ENCODE peak calls at places on chromosomes 7 and 10, in four cellular contexts. R is H1, L is GM12878, X is K562. H is an unnamed sample.

GRCh38 chr10:108545921-108546320 is 1377.4 kb downstream of the XPNPEP1 start:
- DNase-seq in R (no peak), X (no peak), L (peak; percentile 17), H (no peak)

GRCh38 chr10:27687326-27687725 is 58.3 kb downstream of the MKX start:
- DNase-seq in X (no peak), L (no peak), R (no peak), H (no peak)

GRCh38 chr10:62769574-62770242 is 34.8 kb upstream of the ADO start:
- DNase-seq in X (peak; percentile 59), L (no peak), R (no peak), H (no peak)

GRCh38 chr7:50304911-50305621 is 550 bp downstream of the IKZF1 start:
- DNase-seq in R (no peak), L (no peak), X (peak; percentile 67), H (no peak)

GRCh38 chr10:26837139-26837538 is 23.6 kb downstream of the ABI1 start:
- DNase-seq in L (no peak), R (no peak), X (no peak), H (no peak)

GRCh38 chr7:82382276-82382675 is 61.3 kb downstream of the CACNA2D1 start:
- DNase-seq in X (no peak), R (no peak), L (no peak), H (no peak)

GRCh38 chr7:37342665-37343471 is 105.8 kb downstream of the ELMO1 start:
- DNase-seq in R (no peak), L (peak; percentile 69), X (peak; percentile 38), H (no peak)

GRCh38 chr10:130456616-130457015 is 320.4 kb downstream of the GLRX3 start:
- DNase-seq in X (no peak), L (no peak), R (peak; percentile 20), H (no peak)

GRCh38 chr10:8752146-8752843 is 697.8 kb downstream of the GATA3 start:
- DNase-seq in R (no peak), X (no peak), L (no peak), H (no peak)

GRCh38 chr10:122830273-122830964 is 15.2 kb downstream of the CUZD1 start:
- DNase-seq in L (no peak), X (no peak), R (no peak), H (no peak)

GRCh38 chr10:75400769-75401568 is 595 bp downstream of the ZNF503 start:
- DNase-seq in R (peak; percentile 70), X (no peak), L (no peak), H (no peak)

GRCh38 chr7:112068967-112069366 is 137.2 kb downstream of the DOCK4 start:
- DNase-seq in L (no peak), X (no peak), R (no peak), H (no peak)

GRCh38 chr10:103663802-103664201 is 170.3 kb downstream of the NEURL1 start:
- DNase-seq in L (no peak), R (no peak), X (no peak), H (no peak)

GRCh38 chr7:71019703-71020102 is 112.2 kb upstream of the GALNT17 start:
- DNase-seq in L (no peak), R (no peak), X (no peak), H (no peak)

GRCh38 chr7:158828343-158829020 is 827 bp downstream of the ESYT2 start:
- DNase-seq in X (peak; percentile 70), L (no peak), R (peak; percentile 78), H (no peak)

GRCh38 chr7:151694441-151694827 is 174.7 kb upstream of the RHEB start:
- DNase-seq in R (no peak), X (no peak), L (no peak), H (no peak)

GRCh38 chr10:76729804-76730203 is 907.8 kb downstream of the KCNMA1 start:
- DNase-seq in X (no peak), L (no peak), R (no peak), H (no peak)

GRCh38 chr10:104218751-104219150 is 13.4 kb downstream of the CFAP43 start:
- DNase-seq in L (no peak), X (no peak), R (no peak), H (no peak)

GRCh38 chr10:125117941-125118630 is 42.3 kb downstream of the CTBP2 start:
- DNase-seq in X (no peak), L (no peak), R (no peak), H (no peak)

GRCh38 chr10:48901152-48901705 is 38.4 kb downstream of the LRRC18 start:
- DNase-seq in X (no peak), L (no peak), R (peak; percentile 1), H (no peak)

GRCh38 chr7:46589282-46589681 is 668.2 kb upstream of the IGFBP3 start:
- DNase-seq in X (no peak), R (no peak), L (no peak), H (no peak)

GRCh38 chr7:2017483-2017891 is 215.3 kb downstream of the MAD1L1 start:
- DNase-seq in L (no peak), X (no peak), R (no peak), H (no peak)

GRCh38 chr10:112539340-112539739 is 92.3 kb downstream of the VTI1A start:
- DNase-seq in L (no peak), R (no peak), X (no peak), H (no peak)

GRCh38 chr10:59578741-59579140 is 130.9 kb downstream of the SLC16A9 start:
- DNase-seq in R (no peak), L (no peak), X (no peak), H (no peak)

GRCh38 chr10:59582058-59582457 is 127.6 kb downstream of the SLC16A9 start:
- DNase-seq in R (no peak), X (no peak), L (no peak), H (no peak)

GRCh38 chr10:59582779-59583178 is 126.9 kb downstream of the SLC16A9 start:
- DNase-seq in R (no peak), X (no peak), L (no peak), H (no peak)

GRCh38 chr10:59578013-59578412 is 131.6 kb downstream of the SLC16A9 start:
- DNase-seq in R (no peak), L (no peak), X (no peak), H (no peak)

GRCh38 chr10:59580257-59580863 is 129.3 kb downstream of the SLC16A9 start:
- DNase-seq in R (no peak), L (no peak), X (peak; percentile 6), H (peak; percentile 3)
- TF ChIP-seq HDAC2 in R (no peak), L (no peak), X (no peak), H (no peak)

GRCh38 chr10:114489521-114490310 is 85.4 kb upstream of the AFAP1L2 start:
- DNase-seq in R (no peak), L (no peak), X (no peak), H (peak; percentile 99)
- TF ChIP-seq BRCA1 in R (no peak), L (no peak), X (no peak), H (no peak)

DNA sequence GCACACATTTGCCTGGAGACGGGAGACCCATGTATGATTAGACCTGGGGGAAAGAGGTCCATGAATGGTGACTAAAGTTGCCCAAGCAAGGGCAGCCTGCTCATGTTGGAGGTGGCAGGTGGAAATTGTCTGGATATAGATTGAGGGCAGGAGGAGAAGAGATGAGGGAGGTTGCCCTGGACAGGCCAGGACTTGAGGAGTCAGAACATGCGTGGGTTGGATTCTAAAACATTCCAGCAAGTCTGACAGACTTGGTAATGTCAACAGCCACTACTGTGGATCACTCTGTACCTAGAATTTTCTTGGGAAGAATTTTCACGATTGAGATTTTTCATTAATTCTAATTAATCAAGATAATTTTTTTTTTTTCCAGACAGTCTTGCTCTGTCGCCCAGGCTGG is 19.1 kb upstream of the SVOPL start:
- DNase-seq in L (no peak), X (no peak), R (no peak), H (no peak)
- TF ChIP-seq HDAC2 in L (no peak), X (no peak), R (no peak), H (no peak)

DNA sequence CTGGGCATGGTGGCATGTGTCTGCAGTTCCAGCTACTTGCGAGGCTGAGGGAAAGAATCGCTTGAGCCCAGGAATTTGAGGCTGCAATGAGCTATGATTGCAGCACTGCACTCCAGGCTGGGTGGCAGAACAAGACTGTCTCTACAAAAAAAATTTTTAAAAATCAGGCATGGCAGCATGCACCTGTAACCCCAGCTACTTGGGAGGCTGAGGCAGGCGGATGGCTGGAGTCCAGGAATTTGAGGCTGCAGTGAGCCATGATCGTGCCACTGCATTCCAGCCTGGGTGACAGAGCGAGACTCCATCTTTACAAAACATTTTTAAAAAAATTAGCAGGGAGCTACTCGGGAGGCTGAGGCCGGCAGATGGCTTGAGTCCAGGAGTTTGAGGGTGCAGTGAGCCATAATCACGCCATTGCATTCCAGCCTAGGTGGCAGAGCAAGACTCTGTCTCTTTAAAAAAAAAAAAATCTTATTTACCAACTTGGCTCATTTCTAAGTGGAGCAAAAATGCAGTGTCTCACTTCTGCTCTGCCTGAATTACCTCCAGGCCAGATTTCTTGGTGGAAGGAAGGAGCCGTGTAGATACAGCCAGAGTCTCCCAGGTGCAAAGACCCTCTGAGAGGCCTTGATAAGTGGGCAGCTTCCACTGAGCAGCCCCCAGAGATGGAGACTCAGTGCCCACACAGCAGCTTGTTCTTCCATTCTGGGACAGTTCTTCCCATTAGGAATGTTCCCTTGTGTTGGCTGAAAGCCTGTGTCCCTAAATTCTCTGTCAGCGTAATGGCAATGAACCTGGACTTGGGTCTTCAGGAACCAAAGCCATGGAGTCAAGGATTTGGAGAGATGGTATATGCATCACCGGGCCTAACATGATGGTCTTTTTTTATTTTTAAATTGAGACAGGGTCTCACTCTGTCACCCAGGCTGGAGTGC is 30.0 kb downstream of the GTF2IRD1 start:
- DNase-seq in L (no peak), X (no peak), R (no peak), H (no peak)
- TF ChIP-seq BRCA1 in L (no peak), X (no peak), R (no peak), H (no peak)

GRCh38 chr7:12436126-12436525 is 32.5 kb upstream of the VWDE start:
- DNase-seq in X (no peak), R (no peak), L (no peak), H (no peak)

GRCh38 chr7:12436896-12437535 is 33.4 kb upstream of the VWDE start:
- DNase-seq in X (peak; percentile 59), L (no peak), R (no peak), H (no peak)

GRCh38 chr7:12434012-12434642 is 30.5 kb upstream of the VWDE start:
- DNase-seq in L (no peak), R (no peak), X (no peak), H (no peak)

DNA sequence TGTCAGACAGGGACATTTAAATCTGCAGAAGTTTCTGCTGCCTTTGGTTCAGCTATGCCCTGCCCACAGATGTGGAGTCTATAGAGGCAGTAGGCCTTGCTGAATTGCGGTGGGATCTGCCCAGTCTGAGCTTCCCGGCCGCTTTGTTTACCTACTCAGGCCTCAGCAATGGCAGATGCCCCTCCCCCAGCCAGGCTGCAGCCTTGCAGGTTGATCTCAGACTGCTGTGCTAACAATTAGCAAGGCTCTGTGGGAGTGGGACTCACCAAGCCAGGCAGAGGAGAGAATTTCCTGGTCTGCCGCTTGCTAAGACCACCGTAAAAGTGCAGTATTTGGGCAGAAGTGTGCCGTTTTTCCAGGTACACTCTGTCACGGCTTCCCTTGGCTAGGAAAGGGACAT is 28.2 kb upstream of the VWDE start:
- DNase-seq in X (no peak), R (no peak), L (no peak), H (peak; percentile 3)
- TF ChIP-seq HDAC2 in X (no peak), R (no peak), L (no peak), H (no peak)

GRCh38 chr7:4851459-4852422 is 10.1 kb downstream of the PAPOLB start:
- DNase-seq in X (peak; percentile 30), R (no peak), L (no peak), H (no peak)

GRCh38 chr7:4854916-4855315 is 6.9 kb downstream of the PAPOLB start:
- DNase-seq in R (no peak), L (no peak), X (no peak), H (no peak)

GRCh38 chr7:4850262-4850795 is 11.5 kb downstream of the PAPOLB start:
- DNase-seq in R (no peak), X (no peak), L (no peak), H (no peak)

GRCh38 chr7:4845740-4846142 is 16.1 kb downstream of the PAPOLB start:
- DNase-seq in X (peak; percentile 64), R (peak; percentile 71), L (no peak), H (no peak)

GRCh38 chr7:4849390-4849789 is 12.4 kb downstream of the PAPOLB start:
- DNase-seq in L (no peak), R (no peak), X (peak; percentile 69), H (peak; percentile 48)
- TF ChIP-seq BRCA1 in L (no peak), R (no peak), X (no peak), H (no peak)